ENCODE peak calls at places on chromosomes 12 and 14, in five cellular contexts. One of them, this sample, is unnamed.

GRCh38 chr12:38664661-38665269 is 240.6 kb downstream of the CPNE8 start:
- DNase-seq in HCT116: peak; percentile 15
- DNase-seq in adrenal gland: no peak
- DNase-seq in esophagus squamous epithelium: no peak
- DNase-seq in endothelial cell of umbilical vein: peak; percentile 59
- DNase-seq in this sample: no peak

GRCh38 chr14:82182646-82183045 is 649.0 kb upstream of the SEL1L start:
- DNase-seq in adrenal gland: no peak
- DNase-seq in esophagus squamous epithelium: no peak
- DNase-seq in HCT116: no peak
- DNase-seq in endothelial cell of umbilical vein: no peak
- DNase-seq in this sample: no peak

GRCh38 chr12:105261010-105261409 is 25.0 kb upstream of the APPL2 start:
- DNase-seq in HCT116: no peak
- DNase-seq in endothelial cell of umbilical vein: no peak
- DNase-seq in esophagus squamous epithelium: no peak
- DNase-seq in adrenal gland: no peak
- DNase-seq in this sample: no peak

GRCh38 chr12:122951979-122952892 is 14.0 kb downstream of the ABCB9 start:
- DNase-seq in adrenal gland: peak; percentile 81
- DNase-seq in HCT116: peak; percentile 59
- DNase-seq in esophagus squamous epithelium: no peak
- DNase-seq in endothelial cell of umbilical vein: peak; percentile 72
- DNase-seq in this sample: no peak

GRCh38 chr12:131872154-131873046 is 22.0 kb upstream of the ULK1 start:
- DNase-seq in esophagus squamous epithelium: no peak
- DNase-seq in endothelial cell of umbilical vein: no peak
- DNase-seq in HCT116: peak; percentile 77
- DNase-seq in adrenal gland: no peak
- DNase-seq in this sample: no peak

GRCh38 chr14:92108345-92109254 is 2.2 kb upstream of the ATXN3 start:
- DNase-seq in esophagus squamous epithelium: no peak
- DNase-seq in adrenal gland: no peak
- DNase-seq in HCT116: no peak
- DNase-seq in endothelial cell of umbilical vein: no peak
- DNase-seq in this sample: no peak

GRCh38 chr12:99066726-99067125 is 421.6 kb downstream of the APAF1 start:
- DNase-seq in esophagus squamous epithelium: no peak
- DNase-seq in endothelial cell of umbilical vein: no peak
- DNase-seq in HCT116: no peak
- DNase-seq in adrenal gland: no peak
- DNase-seq in this sample: no peak

GRCh38 chr12:56080556-56081138 is 682 bp downstream of the ERBB3 start:
- DNase-seq in endothelial cell of umbilical vein: no peak
- DNase-seq in esophagus squamous epithelium: no peak
- DNase-seq in HCT116: no peak
- DNase-seq in adrenal gland: no peak
- DNase-seq in this sample: no peak

GRCh38 chr12:121505513-121505912 is 75.3 kb downstream of the KDM2B start:
- DNase-seq in esophagus squamous epithelium: no peak
- DNase-seq in adrenal gland: no peak
- DNase-seq in endothelial cell of umbilical vein: peak; percentile 21
- DNase-seq in HCT116: no peak
- DNase-seq in this sample: no peak

GRCh38 chr12:81332054-81332453 is 254.2 kb downstream of the ACSS3 start:
- DNase-seq in adrenal gland: no peak
- DNase-seq in esophagus squamous epithelium: no peak
- DNase-seq in HCT116: no peak
- DNase-seq in endothelial cell of umbilical vein: no peak
- DNase-seq in this sample: no peak

GRCh38 chr12:72271401-72271740 is 799 bp upstream of the TRHDE start:
- DNase-seq in esophagus squamous epithelium: no peak
- DNase-seq in HCT116: no peak
- DNase-seq in adrenal gland: no peak
- DNase-seq in endothelial cell of umbilical vein: peak; percentile 9
- DNase-seq in this sample: no peak

GRCh38 chr12:54049164-54049563 is 4.5 kb upstream of the HOXC4 start:
- DNase-seq in endothelial cell of umbilical vein: no peak
- DNase-seq in esophagus squamous epithelium: no peak
- DNase-seq in HCT116: no peak
- DNase-seq in adrenal gland: no peak
- DNase-seq in this sample: no peak
- H3K27me3 ChIP-seq in endothelial cell of umbilical vein: peaks cover 85% of the 10 kb centered on the region
- H3K27me3 ChIP-seq in esophagus squamous epithelium: no peaks in the 10 kb centered on the region
- H3K27me3 ChIP-seq in HCT116: no peaks in the 10 kb centered on the region
- H3K27me3 ChIP-seq in adrenal gland: peaks cover 3% of the 10 kb centered on the region
- H3K27me3 ChIP-seq in this sample: peaks cover 30% of the 10 kb centered on the region

GRCh38 chr14:94775082-94775874 is 5.4 kb upstream of the GSC start:
- DNase-seq in adrenal gland: no peak
- DNase-seq in esophagus squamous epithelium: no peak
- DNase-seq in HCT116: no peak
- DNase-seq in endothelial cell of umbilical vein: peak; percentile 24
- DNase-seq in this sample: no peak
- H3K4me3 ChIP-seq in adrenal gland: no peak overlapping the region
- H3K4me3 ChIP-seq in esophagus squamous epithelium: no peak overlapping the region
- H3K4me3 ChIP-seq in HCT116: no peak overlapping the region
- H3K4me3 ChIP-seq in endothelial cell of umbilical vein: no peak overlapping the region
- H3K4me3 ChIP-seq in this sample: no peak overlapping the region

GRCh38 chr12:52534482-52534881 is 14.3 kb upstream of the KRT5 start:
- DNase-seq in endothelial cell of umbilical vein: no peak
- DNase-seq in esophagus squamous epithelium: no peak
- DNase-seq in HCT116: no peak
- DNase-seq in adrenal gland: no peak
- DNase-seq in this sample: no peak
- TF ChIP-seq CTCF in endothelial cell of umbilical vein: peak; percentile 1
- TF ChIP-seq CTCF in esophagus squamous epithelium: no peak
- TF ChIP-seq CTCF in HCT116: no peak
- TF ChIP-seq CTCF in adrenal gland: no peak
- TF ChIP-seq CTCF in this sample: no peak

DNA sequence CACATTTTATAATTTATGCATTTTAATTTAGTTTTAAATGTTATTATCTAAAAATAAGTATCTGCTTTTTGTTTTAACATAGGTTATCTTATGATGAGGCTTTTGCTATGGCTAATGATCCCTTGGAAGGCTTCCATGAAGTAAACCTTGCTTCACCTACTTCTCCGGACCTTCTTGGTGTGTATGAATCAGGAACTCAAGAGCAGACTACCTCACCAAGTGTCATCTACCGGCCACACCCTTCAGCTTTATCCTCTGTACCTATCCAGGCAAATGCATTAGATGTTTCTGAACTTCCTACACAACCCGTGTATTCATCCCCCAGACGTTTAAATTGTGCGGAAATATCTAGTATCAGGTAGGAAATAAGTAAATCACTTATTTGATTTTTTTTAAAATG is 16.6 kb downstream of the RAB3IP start:
- DNase-seq in adrenal gland: no peak
- DNase-seq in esophagus squamous epithelium: no peak
- DNase-seq in endothelial cell of umbilical vein: no peak
- DNase-seq in HCT116: no peak
- DNase-seq in this sample: no peak
- H3K27me3 ChIP-seq in adrenal gland: no peaks in the 10 kb centered on the region
- H3K27me3 ChIP-seq in esophagus squamous epithelium: no peaks in the 10 kb centered on the region
- H3K27me3 ChIP-seq in endothelial cell of umbilical vein: no peaks in the 10 kb centered on the region
- H3K27me3 ChIP-seq in HCT116: no peaks in the 10 kb centered on the region
- H3K27me3 ChIP-seq in this sample: no peaks in the 10 kb centered on the region

DNA sequence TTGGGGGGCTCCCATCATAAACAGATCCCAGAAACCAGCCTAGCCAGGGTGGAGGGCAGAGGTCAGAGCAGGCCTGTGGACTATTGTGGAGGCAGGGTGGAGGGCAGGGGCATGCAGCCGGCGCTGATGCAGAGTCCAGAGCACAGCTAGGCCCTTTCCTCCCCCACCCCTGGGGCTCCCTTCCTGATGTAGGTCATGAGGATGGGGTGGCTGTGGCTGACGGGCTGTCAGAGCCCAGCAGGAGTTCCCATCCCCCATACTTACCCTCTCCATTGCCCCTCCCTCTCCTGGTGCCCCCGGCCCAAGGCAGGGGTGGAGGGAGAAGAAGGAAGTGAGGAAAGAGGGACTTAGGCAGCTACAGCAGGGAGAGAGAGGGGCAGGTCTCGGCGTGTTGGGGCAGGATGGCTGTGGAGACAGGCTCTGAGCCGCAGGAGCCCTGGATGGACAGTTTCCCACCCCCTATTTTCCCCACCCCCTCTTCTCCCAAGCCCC is 5.7 kb upstream of the ZNF385A start:
- DNase-seq in esophagus squamous epithelium: no peak
- DNase-seq in adrenal gland: no peak
- DNase-seq in HCT116: no peak
- DNase-seq in endothelial cell of umbilical vein: no peak
- DNase-seq in this sample: no peak
- H3K4me3 ChIP-seq in esophagus squamous epithelium: peak overlapping the region; percentile 70
- H3K4me3 ChIP-seq in adrenal gland: no peak overlapping the region
- H3K4me3 ChIP-seq in HCT116: peak overlapping the region; percentile 62
- H3K4me3 ChIP-seq in endothelial cell of umbilical vein: no peak overlapping the region
- H3K4me3 ChIP-seq in this sample: no peak overlapping the region

DNA sequence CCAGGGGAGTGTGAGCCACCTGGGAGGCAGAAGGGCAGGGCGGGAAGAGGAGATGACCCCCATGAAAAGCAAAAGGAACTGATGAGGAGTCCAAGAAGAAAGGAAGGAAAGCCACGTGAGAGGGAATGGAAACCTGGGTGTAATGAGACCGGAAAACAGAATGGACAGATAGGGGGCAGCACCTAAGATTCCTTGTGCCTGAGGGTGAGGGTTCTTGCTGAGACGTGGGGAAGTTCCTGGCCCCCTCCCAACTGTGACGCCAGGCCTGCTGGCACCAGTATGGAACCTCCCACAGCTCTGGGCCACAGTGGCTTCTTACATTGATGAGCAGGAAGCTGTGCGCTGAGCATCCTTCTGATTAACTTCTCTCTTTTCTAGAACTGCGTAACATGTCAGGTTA is 30.8 kb downstream of the TTC7B start:
- DNase-seq in endothelial cell of umbilical vein: peak; percentile 37
- DNase-seq in adrenal gland: no peak
- DNase-seq in HCT116: peak; percentile 12
- DNase-seq in esophagus squamous epithelium: no peak
- DNase-seq in this sample: no peak
- TF ChIP-seq CTCF in endothelial cell of umbilical vein: peak; percentile 21
- TF ChIP-seq CTCF in adrenal gland: no peak
- TF ChIP-seq CTCF in HCT116: peak; percentile 49
- TF ChIP-seq CTCF in esophagus squamous epithelium: no peak
- TF ChIP-seq CTCF in this sample: peak; percentile 4

DNA sequence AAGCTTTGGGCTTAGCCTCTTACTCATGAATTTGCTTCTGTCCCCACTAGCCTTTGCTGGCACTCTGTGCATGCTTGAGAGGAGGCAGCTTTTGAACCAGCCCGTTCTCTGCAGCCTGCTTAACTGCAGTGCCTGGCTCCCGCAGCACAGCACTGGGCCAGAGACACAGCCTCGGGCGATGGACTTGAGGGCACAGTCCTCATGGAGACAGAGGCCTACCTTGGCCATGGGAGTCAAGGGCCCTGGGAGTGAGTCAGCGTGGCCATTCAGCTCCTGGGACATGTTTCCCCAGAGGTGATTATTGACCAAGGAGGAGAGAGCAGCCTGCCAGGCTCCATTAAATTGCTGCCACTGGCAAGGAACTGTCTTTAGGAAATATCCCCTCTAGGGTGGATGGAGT is 93.5 kb downstream of the SMOC1 start:
- DNase-seq in endothelial cell of umbilical vein: no peak
- DNase-seq in adrenal gland: peak; percentile 26
- DNase-seq in HCT116: no peak
- DNase-seq in esophagus squamous epithelium: no peak
- DNase-seq in this sample: no peak
- H3K27me3 ChIP-seq in endothelial cell of umbilical vein: no peaks in the 10 kb centered on the region
- H3K27me3 ChIP-seq in adrenal gland: no peaks in the 10 kb centered on the region
- H3K27me3 ChIP-seq in HCT116: peaks cover 30% of the 10 kb centered on the region
- H3K27me3 ChIP-seq in esophagus squamous epithelium: no peaks in the 10 kb centered on the region
- H3K27me3 ChIP-seq in this sample: no peaks in the 10 kb centered on the region

This sample was measured in kidney epithelial cell.